ENCODE peak calls at places on chromosomes 12 and 14, in four cellular contexts. One of them, this sample, is unnamed.

GRCh38 chr12:118404876-118405521 is 28.6 kb downstream of the SUDS3 start:
- DNase-seq in cardiac fibroblast: peak
- DNase-seq in iPS-NIHi11: peak
- DNase-seq in NCI-H1092: peak
- DNase-seq in this sample: peak

GRCh38 chr12:5871741-5872140 is 73.3 kb downstream of the ANO2 start:
- DNase-seq in cardiac fibroblast: no peak
- DNase-seq in iPS-NIHi11: no peak
- DNase-seq in NCI-H1092: no peak
- DNase-seq in this sample: no peak

GRCh38 chr12:29739279-29739991 is 44.3 kb downstream of the TMTC1 start:
- DNase-seq in iPS-NIHi11: no peak
- DNase-seq in NCI-H1092: no peak
- DNase-seq in cardiac fibroblast: peak
- DNase-seq in this sample: no peak

GRCh38 chr14:105155681-105156413 is 12.7 kb downstream of the JAG2 start:
- DNase-seq in cardiac fibroblast: no peak
- DNase-seq in iPS-NIHi11: no peak
- DNase-seq in NCI-H1092: no peak
- DNase-seq in this sample: no peak

GRCh38 chr14:80681651-80682050 is 259.9 kb downstream of the CEP128 start:
- DNase-seq in iPS-NIHi11: no peak
- DNase-seq in NCI-H1092: no peak
- DNase-seq in cardiac fibroblast: peak
- DNase-seq in this sample: no peak

GRCh38 chr14:63678538-63678937 is 36.9 kb upstream of the WDR89 start:
- DNase-seq in iPS-NIHi11: no peak
- DNase-seq in NCI-H1092: no peak
- DNase-seq in cardiac fibroblast: no peak
- DNase-seq in this sample: no peak

GRCh38 chr14:50037837-50038236 is 78.5 kb downstream of the VCPKMT start:
- DNase-seq in iPS-NIHi11: no peak
- DNase-seq in cardiac fibroblast: peak
- DNase-seq in NCI-H1092: no peak
- DNase-seq in this sample: no peak

GRCh38 chr12:94594443-94594825 is 55.9 kb downstream of the TMCC3 start:
- DNase-seq in iPS-NIHi11: no peak
- DNase-seq in NCI-H1092: no peak
- DNase-seq in cardiac fibroblast: no peak
- DNase-seq in this sample: no peak

GRCh38 chr12:118714051-118714460 is 267.3 kb upstream of the SRRM4 start:
- DNase-seq in NCI-H1092: peak
- DNase-seq in cardiac fibroblast: no peak
- DNase-seq in iPS-NIHi11: peak
- DNase-seq in this sample: no peak

GRCh38 chr14:68282479-68283377 is 463.1 kb downstream of the RAD51B start:
- DNase-seq in cardiac fibroblast: no peak
- DNase-seq in NCI-H1092: no peak
- DNase-seq in iPS-NIHi11: no peak
- DNase-seq in this sample: no peak

GRCh38 chr14:73025544-73025943 is 1.4 kb downstream of the ZFYVE1 start:
- DNase-seq in iPS-NIHi11: no peak
- DNase-seq in NCI-H1092: no peak
- DNase-seq in cardiac fibroblast: peak
- DNase-seq in this sample: no peak

GRCh38 chr14:41605550-41606248 is 977 bp upstream of the LRFN5 start:
- DNase-seq in cardiac fibroblast: peak
- DNase-seq in NCI-H1092: peak
- DNase-seq in iPS-NIHi11: peak
- DNase-seq in this sample: no peak

GRCh38 chr12:69348162-69348938 is at the start of gene LYZ:
- DNase-seq in iPS-NIHi11: no peak
- DNase-seq in NCI-H1092: no peak
- DNase-seq in cardiac fibroblast: no peak
- DNase-seq in this sample: peak

GRCh38 chr12:62123721-62124203 is 136.4 kb upstream of the USP15 start:
- DNase-seq in iPS-NIHi11: peak
- DNase-seq in cardiac fibroblast: peak
- DNase-seq in NCI-H1092: no peak
- DNase-seq in this sample: peak

GRCh38 chr14:46580941-46581671 is 70.5 kb downstream of the RPL10L start:
- DNase-seq in cardiac fibroblast: peak
- DNase-seq in iPS-NIHi11: peak
- DNase-seq in NCI-H1092: peak
- DNase-seq in this sample: no peak

GRCh38 chr12:117034249-117034648 is 65.0 kb downstream of the TESC start:
- DNase-seq in iPS-NIHi11: no peak
- DNase-seq in cardiac fibroblast: no peak
- DNase-seq in NCI-H1092: no peak
- DNase-seq in this sample: no peak

GRCh38 chr12:116113398-116114130 is 163.9 kb downstream of the MED13L start:
- DNase-seq in cardiac fibroblast: no peak
- DNase-seq in NCI-H1092: no peak
- DNase-seq in iPS-NIHi11: no peak
- DNase-seq in this sample: no peak

GRCh38 chr12:116687888-116688287 is 50.0 kb downstream of the SPRING1 start:
- DNase-seq in NCI-H1092: no peak
- DNase-seq in iPS-NIHi11: peak
- DNase-seq in cardiac fibroblast: peak
- DNase-seq in this sample: peak

GRCh38 chr12:52952082-52952801 is 3.3 kb downstream of the KRT18 start:
- DNase-seq in cardiac fibroblast: peak
- DNase-seq in NCI-H1092: no peak
- DNase-seq in iPS-NIHi11: no peak
- DNase-seq in this sample: peak

GRCh38 chr14:102923920-102924486 is 1.5 kb downstream of the AMN start:
- DNase-seq in cardiac fibroblast: no peak
- DNase-seq in iPS-NIHi11: no peak
- DNase-seq in NCI-H1092: no peak
- DNase-seq in this sample: peak

GRCh38 chr12:121805800-121806555 is 2.2 kb downstream of the SETD1B start:
- DNase-seq in iPS-NIHi11: no peak
- DNase-seq in NCI-H1092: no peak
- DNase-seq in cardiac fibroblast: no peak
- DNase-seq in this sample: peak

GRCh38 chr12:106288510-106289195 is 13.9 kb upstream of the TCP11L2 start:
- DNase-seq in iPS-NIHi11: no peak
- DNase-seq in cardiac fibroblast: peak
- DNase-seq in NCI-H1092: no peak
- DNase-seq in this sample: no peak

GRCh38 chr12:12398026-12398859 is 41.4 kb downstream of the BORCS5 start:
- DNase-seq in NCI-H1092: no peak
- DNase-seq in cardiac fibroblast: peak
- DNase-seq in iPS-NIHi11: no peak
- DNase-seq in this sample: no peak

GRCh38 chr14:77507762-77508161 is 9.1 kb upstream of the ISM2 start:
- DNase-seq in cardiac fibroblast: no peak
- DNase-seq in iPS-NIHi11: no peak
- DNase-seq in NCI-H1092: no peak
- DNase-seq in this sample: no peak

GRCh38 chr12:51971679-51972423 is 20.4 kb downstream of the ACVR1B start:
- DNase-seq in cardiac fibroblast: peak
- DNase-seq in iPS-NIHi11: no peak
- DNase-seq in NCI-H1092: no peak
- DNase-seq in this sample: no peak

GRCh38 chr12:114668151-114668891 is 15.7 kb downstream of the TBX3 start:
- DNase-seq in NCI-H1092: peak
- DNase-seq in iPS-NIHi11: peak
- DNase-seq in cardiac fibroblast: peak
- DNase-seq in this sample: peak

GRCh38 chr12:64660237-64661018 is 50.1 kb downstream of the RASSF3 start:
- DNase-seq in iPS-NIHi11: no peak
- DNase-seq in cardiac fibroblast: no peak
- DNase-seq in NCI-H1092: no peak
- DNase-seq in this sample: no peak

GRCh38 chr14:56801920-56802319 is 8.4 kb downstream of the OTX2 start:
- DNase-seq in iPS-NIHi11: no peak
- DNase-seq in NCI-H1092: no peak
- DNase-seq in cardiac fibroblast: no peak
- DNase-seq in this sample: no peak

GRCh38 chr12:122527478-122527944 is 462 bp downstream of the KNTC1 start:
- DNase-seq in iPS-NIHi11: peak
- DNase-seq in cardiac fibroblast: peak
- DNase-seq in NCI-H1092: no peak
- DNase-seq in this sample: peak